ENCODE peak calls at places on chromosome 20, in seven cellular contexts. R, E, X, V, D, O and L are unnamed samples.

GRCh38 chr20:50073500-50073899 is 39.5 kb downstream of the UBE2V1 start:
- DNase-seq in R (no peak), E (no peak), X (no peak), V (no peak), D (no peak), O (no peak), L (no peak)

GRCh38 chr20:41275181-41275793 is 42.2 kb downstream of the ZHX3 start:
- DNase-seq in R (no peak), E (no peak), X (peak; percentile 35), V (no peak), D (no peak), O (peak; percentile 65), L (no peak)

GRCh38 chr20:15191082-15191723 is 853.8 kb upstream of the FLRT3 start:
- DNase-seq in R (no peak), E (no peak), X (no peak), V (no peak), D (no peak), O (no peak), L (no peak)

GRCh38 chr20:32135983-32136515 is 26.5 kb downstream of the TM9SF4 start:
- DNase-seq in R (no peak), E (no peak), X (no peak), V (no peak), D (no peak), O (peak; percentile 35), L (no peak)

GRCh38 chr20:50026746-50027575 is 44.2 kb downstream of the SNAI1 start:
- DNase-seq in R (no peak), E (no peak), X (no peak), V (no peak), D (no peak), O (no peak), L (no peak)

GRCh38 chr20:50279988-50280850 is 89.6 kb downstream of the CEBPB start:
- DNase-seq in R (no peak), E (no peak), X (no peak), V (no peak), D (no peak), O (no peak), L (no peak)

GRCh38 chr20:2914160-2914559 is 40.9 kb downstream of the PTPRA start:
- DNase-seq in R (no peak), E (no peak), X (no peak), V (no peak), D (no peak), O (no peak), L (no peak)

GRCh38 chr20:24762371-24762770 is 186.7 kb upstream of the CST7 start:
- DNase-seq in R (no peak), E (no peak), X (no peak), V (no peak), D (no peak), O (peak; percentile 52), L (no peak)

GRCh38 chr20:34774886-34775285 is 50.6 kb downstream of the NCOA6 start:
- DNase-seq in R (no peak), E (no peak), X (no peak), V (no peak), D (no peak), O (no peak), L (no peak)

GRCh38 chr20:9093203-9093962 is 24.5 kb downstream of the PLCB4 start:
- DNase-seq in R (no peak), E (peak; percentile 36), X (no peak), V (no peak), D (no peak), O (no peak), L (no peak)

GRCh38 chr20:36856691-36857635 is 19.0 kb upstream of the TLDC2 start:
- DNase-seq in R (no peak), E (peak; percentile 80), X (peak; percentile 39), V (no peak), D (no peak), O (no peak), L (no peak)

GRCh38 chr20:42577193-42577592 is 612.5 kb downstream of the PTPRT start:
- DNase-seq in R (no peak), E (no peak), X (no peak), V (no peak), D (no peak), O (no peak), L (no peak)

GRCh38 chr20:23049933-23050838 is 714 bp upstream of the THBD start:
- DNase-seq in R (no peak), E (peak; percentile 62), X (peak; percentile 51), V (peak; percentile 53), D (no peak), O (peak; percentile 83), L (peak; percentile 87)

GRCh38 chr20:33561981-33562601 is 72.2 kb downstream of the CBFA2T2 start:
- DNase-seq in R (no peak), E (peak; percentile 86), X (peak; percentile 41), V (peak; percentile 61), D (no peak), O (peak; percentile 83), L (peak; percentile 67)

GRCh38 chr20:48921883-48922867 is 664 bp downstream of the ARFGEF2 start:
- DNase-seq in R (peak; percentile 42), E (peak; percentile 31), X (peak; percentile 74), V (no peak), D (no peak), O (peak; percentile 72), L (peak; percentile 55)

GRCh38 chr20:43691928-43692524 is 25.1 kb downstream of the MYBL2 start:
- DNase-seq in R (no peak), E (no peak), X (peak; percentile 54), V (no peak), D (peak; percentile 25), O (no peak), L (no peak)

GRCh38 chr20:41154436-41155176 is 17.3 kb downstream of the PLCG1 start:
- DNase-seq in R (peak; percentile 34), E (peak; percentile 50), X (peak; percentile 46), V (no peak), D (no peak), O (no peak), L (peak; percentile 28)

GRCh38 chr20:52192296-52193007 is 873 bp upstream of the ZFP64 start:
- DNase-seq in R (no peak), E (peak; percentile 44), X (peak; percentile 51), V (no peak), D (no peak), O (no peak), L (peak; percentile 19)

GRCh38 chr20:49445176-49445575 is 37.3 kb downstream of the KCNB1 start:
- DNase-seq in R (no peak), E (no peak), X (no peak), V (no peak), D (no peak), O (no peak), L (no peak)

GRCh38 chr20:16732506-16733152 is 2.8 kb downstream of the SNRPB2 start:
- DNase-seq in R (peak; percentile 62), E (no peak), X (no peak), V (no peak), D (no peak), O (no peak), L (no peak)

GRCh38 chr20:21182832-21183563 is 57.1 kb downstream of the KIZ start:
- DNase-seq in R (no peak), E (no peak), X (peak; percentile 29), V (no peak), D (no peak), O (peak; percentile 69), L (no peak)

GRCh38 chr20:31907046-31907445 is 36.6 kb downstream of the TTLL9 start:
- DNase-seq in R (no peak), E (no peak), X (no peak), V (no peak), D (no peak), O (no peak), L (no peak)

GRCh38 chr20:36658300-36658699 is 12.3 kb upstream of the SLA2 start:
- DNase-seq in R (no peak), E (no peak), X (no peak), V (no peak), D (no peak), O (no peak), L (no peak)

GRCh38 chr20:14710941-14711340 is 373.5 kb upstream of the FLRT3 start:
- DNase-seq in R (no peak), E (no peak), X (no peak), V (no peak), D (no peak), O (no peak), L (no peak)

GRCh38 chr20:14712302-14712739 is 374.9 kb upstream of the FLRT3 start:
- DNase-seq in R (no peak), E (no peak), X (no peak), V (no peak), D (no peak), O (no peak), L (no peak)

GRCh38 chr20:24965065-24965919 is 16.2 kb downstream of the CST7 start:
- DNase-seq in R (no peak), E (no peak), X (no peak), V (no peak), D (no peak), O (no peak), L (no peak)

GRCh38 chr20:53668981-53669380 is 75.3 kb upstream of the ZNF217 start:
- DNase-seq in R (no peak), E (no peak), X (no peak), V (no peak), D (no peak), O (no peak), L (no peak)
- H3K4me3 ChIP-seq in R (no peak overlapping the region), E (no peak overlapping the region), X (no peak overlapping the region), V (no peak overlapping the region), D (no peak overlapping the region), O (no peak overlapping the region), L (no peak overlapping the region)

GRCh38 chr20:63104312-63105181 is 97.8 kb upstream of the BHLHE23 start:
- DNase-seq in R (no peak), E (no peak), X (no peak), V (no peak), D (no peak), O (no peak), L (no peak)
- H3K27ac ChIP-seq in R (no peak overlapping the region), E (no peak overlapping the region), X (no peak overlapping the region), V (no peak overlapping the region), D (no peak overlapping the region), O (no peak overlapping the region), L (no peak overlapping the region)

DNA sequence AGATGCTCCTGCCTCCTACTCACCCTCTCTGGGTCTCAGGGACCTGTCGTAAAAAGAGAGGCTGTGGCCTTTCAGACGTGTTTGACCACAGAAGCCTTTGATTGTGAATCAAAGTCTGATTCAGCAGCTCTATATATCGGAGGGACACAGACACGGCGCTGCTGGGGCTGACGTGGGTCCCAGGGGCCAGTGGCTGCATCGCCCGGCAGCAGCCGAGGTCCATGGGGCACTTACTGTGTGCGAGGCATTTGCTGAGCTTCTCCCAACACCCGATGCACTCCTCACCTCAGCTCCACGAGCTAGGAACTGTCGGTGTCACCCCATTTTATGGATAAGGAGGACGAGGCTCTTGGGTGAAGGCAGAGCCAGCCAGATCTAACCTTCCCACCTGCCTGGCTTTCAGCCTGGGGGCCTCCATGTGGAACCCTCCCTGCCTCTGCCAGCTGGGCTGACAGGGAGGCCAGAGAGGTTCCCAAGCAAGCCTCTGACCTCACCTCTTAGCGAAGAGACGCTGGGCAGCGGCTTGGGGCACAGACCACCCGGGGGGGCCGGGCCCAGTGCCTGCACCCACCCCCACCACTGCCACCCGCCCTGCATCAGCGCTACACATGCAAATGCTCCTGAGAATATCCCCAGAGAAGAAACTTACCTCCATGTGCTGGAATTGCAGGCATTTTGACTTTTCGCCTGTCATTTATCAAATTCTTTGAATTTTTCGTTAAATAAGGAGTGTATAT is 19.9 kb downstream of the PMEPA1 start:
- DNase-seq in R (no peak), E (no peak), X (no peak), V (no peak), D (no peak), O (no peak), L (no peak)
- H3K4me3 ChIP-seq in R (no peak overlapping the region), E (no peak overlapping the region), X (no peak overlapping the region), V (peak overlapping the region; percentile 9), D (no peak overlapping the region), O (peak overlapping the region; percentile 43), L (no peak overlapping the region)

GRCh38 chr20:18986895-18987580 is 173.5 kb downstream of the SCP2D1 start:
- DNase-seq in R (no peak), E (no peak), X (no peak), V (peak; percentile 37), D (no peak), O (peak; percentile 49), L (no peak)
- H3K27ac ChIP-seq in R (no peak overlapping the region), E (no peak overlapping the region), X (no peak overlapping the region), V (peak overlapping the region; percentile 47), D (no peak overlapping the region), O (no peak overlapping the region), L (no peak overlapping the region)